ENCODE peak calls at places on chromosomes 12 and 14, in seven cellular contexts. N is left ventricle myocardium inferior; V is upper lobe of right lung; E is mesenchymal stem cell; F is CD8-positive, alpha-beta memory T cell; W is adrenal gland; R is effector memory CD4-positive, alpha-beta T cell. M is an unnamed sample. For H3K27me3, H3K9me3 and H3K4me1, the result is how much of the 10 kb centered on the place peaks cover.

GRCh38 chr14:93115920-93116675 is at the start of gene ITPK1:
- DNase-seq in R (peak), E (peak), F (peak), W (peak), V (peak), N (peak), M (peak)

GRCh38 chr12:112350593-112351592 is 31.3 kb downstream of the HECTD4 start:
- DNase-seq in F (no peak), W (no peak), V (no peak), R (no peak), N (no peak), E (no peak), M (no peak)

GRCh38 chr14:72682188-72682587 is 211.7 kb downstream of the DPF3 start:
- DNase-seq in R (no peak), F (no peak), W (no peak), V (no peak), N (no peak), E (peak), M (no peak)

GRCh38 chr14:93683241-93683640 is 105.0 kb downstream of the PRIMA1 start:
- DNase-seq in V (no peak), R (no peak), W (no peak), N (no peak), F (no peak), E (no peak), M (no peak)

GRCh38 chr14:103391048-103391447 is 5.8 kb downstream of the MARK3 start:
- DNase-seq in F (peak), E (peak), V (no peak), R (no peak), N (no peak), W (no peak), M (no peak)

GRCh38 chr12:94205738-94206310 is 57.4 kb downstream of the PLXNC1 start:
- DNase-seq in V (no peak), E (no peak), R (no peak), N (no peak), W (no peak), F (no peak), M (no peak)

GRCh38 chr12:28374556-28374955 is 184.3 kb downstream of the CCDC91 start:
- DNase-seq in V (no peak), R (no peak), E (no peak), N (no peak), W (no peak), F (no peak), M (no peak)

GRCh38 chr14:33742166-33742565 is 208.7 kb downstream of the EGLN3 start:
- DNase-seq in E (no peak), N (no peak), V (no peak), F (no peak), R (no peak), W (no peak), M (no peak)

GRCh38 chr12:120758798-120759590 is 33.4 kb downstream of the ACADS start:
- DNase-seq in E (no peak), R (no peak), N (no peak), V (no peak), F (no peak), W (no peak), M (no peak)

GRCh38 chr12:4997939-4998338 is 45.7 kb upstream of the KCNA5 start:
- DNase-seq in W (peak), F (no peak), V (no peak), N (no peak), E (peak), R (no peak), M (no peak)

GRCh38 chr14:75654127-75654732 is 6.4 kb downstream of the ERG28 start:
- DNase-seq in V (peak), E (peak), R (peak), F (peak), W (peak), N (peak), M (peak)

GRCh38 chr14:104405566-104406226 is 173.9 kb upstream of the C14orf180 start:
- DNase-seq in W (no peak), R (no peak), V (no peak), N (no peak), E (no peak), F (no peak), M (peak)

GRCh38 chr12:94277426-94278000 is 129.1 kb downstream of the PLXNC1 start:
- DNase-seq in N (no peak), F (no peak), R (no peak), E (peak), V (no peak), W (no peak), M (no peak)

GRCh38 chr12:32301216-32301615 is 98.1 kb upstream of the FGD4 start:
- DNase-seq in F (no peak), W (no peak), N (no peak), V (no peak), R (no peak), E (peak), M (no peak)

GRCh38 chr12:70826156-70826555 is 94.4 kb downstream of the PTPRR start:
- DNase-seq in W (no peak), R (no peak), F (no peak), V (no peak), E (no peak), N (no peak), M (no peak)

GRCh38 chr14:102840801-102841528 is 63.7 kb downstream of the TRAF3 start:
- DNase-seq in R (no peak), W (no peak), N (no peak), F (no peak), V (no peak), E (no peak), M (no peak)

GRCh38 chr12:104710940-104711725 is 247.0 kb downstream of the SLC41A2 start:
- DNase-seq in V (no peak), E (no peak), N (no peak), R (no peak), F (no peak), W (no peak), M (no peak)

GRCh38 chr12:108457006-108457733 is 57.9 kb upstream of the FICD start:
- DNase-seq in W (peak), V (no peak), E (peak), R (no peak), F (no peak), N (no peak), M (no peak)

GRCh38 chr14:101854366-101854765 is 92.9 kb downstream of the PPP2R5C start:
- DNase-seq in E (peak), V (no peak), R (no peak), N (no peak), F (no peak), W (no peak), M (no peak)

GRCh38 chr12:25924535-25925001 is 33.9 kb upstream of the RASSF8 start:
- DNase-seq in R (no peak), N (no peak), W (no peak), E (no peak), F (no peak), V (no peak), M (no peak)

DNA sequence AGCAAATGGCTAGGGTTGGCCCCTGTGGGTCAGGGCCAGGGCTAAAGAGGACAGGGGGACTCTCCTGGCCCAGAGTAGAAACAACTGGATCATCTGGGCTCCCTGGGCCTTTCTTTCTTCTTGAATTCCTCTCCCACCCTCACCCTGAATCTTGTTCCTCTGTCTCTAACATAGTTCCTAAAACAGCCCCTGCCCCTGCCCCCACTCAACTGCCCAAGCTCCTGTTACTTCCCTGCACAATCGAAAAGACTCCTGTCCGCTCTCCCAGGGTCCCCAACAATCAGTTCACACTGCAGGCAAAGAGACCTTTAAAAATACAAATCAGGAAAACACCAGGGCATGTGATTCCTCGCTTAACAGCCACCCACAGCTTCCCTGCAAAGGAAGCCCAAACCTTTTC is 18.0 kb upstream of the ANKRD33 start:
- DNase-seq in W (no peak), F (no peak), V (peak), R (no peak), E (no peak), N (no peak), M (no peak)
- H3K27me3 ChIP-seq in W (under half), F (under half), V (under half), R (under half), E (half or more), N (half or more), M (under half)

GRCh38 chr12:106583578-106584103 is 837 bp downstream of the RFX4 start:
- DNase-seq in R (no peak), E (peak), F (no peak), W (no peak), V (no peak), N (no peak), M (no peak)
- H3K9me3 ChIP-seq in R (under half), E (under half), F (under half), W (under half), V (under half), N (under half), M (under half)

DNA sequence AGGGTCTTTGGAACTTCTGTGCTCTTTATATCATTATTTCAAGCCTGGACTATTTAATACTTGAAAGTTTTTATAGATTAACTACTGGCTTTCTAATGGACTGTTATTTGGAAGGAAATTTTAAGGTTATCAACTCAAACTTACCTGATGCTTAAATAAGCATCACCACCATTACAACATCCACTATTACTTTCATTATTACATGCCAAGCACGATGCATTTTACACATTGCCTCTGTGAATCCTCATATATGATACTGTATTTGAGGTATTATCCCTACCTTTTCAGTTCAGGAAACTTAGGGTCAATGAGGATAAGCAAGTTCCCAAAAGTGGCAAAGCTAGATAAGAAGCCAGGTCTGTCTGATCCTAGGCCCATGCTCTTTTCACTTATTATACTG is 12.4 kb downstream of the ZBTB1 start:
- DNase-seq in W (no peak), R (no peak), N (no peak), E (no peak), F (no peak), V (no peak), M (no peak)
- H3K4me1 ChIP-seq in W (under half), R (under half), N (half or more), E (under half), F (under half), V (under half), M (under half)

DNA sequence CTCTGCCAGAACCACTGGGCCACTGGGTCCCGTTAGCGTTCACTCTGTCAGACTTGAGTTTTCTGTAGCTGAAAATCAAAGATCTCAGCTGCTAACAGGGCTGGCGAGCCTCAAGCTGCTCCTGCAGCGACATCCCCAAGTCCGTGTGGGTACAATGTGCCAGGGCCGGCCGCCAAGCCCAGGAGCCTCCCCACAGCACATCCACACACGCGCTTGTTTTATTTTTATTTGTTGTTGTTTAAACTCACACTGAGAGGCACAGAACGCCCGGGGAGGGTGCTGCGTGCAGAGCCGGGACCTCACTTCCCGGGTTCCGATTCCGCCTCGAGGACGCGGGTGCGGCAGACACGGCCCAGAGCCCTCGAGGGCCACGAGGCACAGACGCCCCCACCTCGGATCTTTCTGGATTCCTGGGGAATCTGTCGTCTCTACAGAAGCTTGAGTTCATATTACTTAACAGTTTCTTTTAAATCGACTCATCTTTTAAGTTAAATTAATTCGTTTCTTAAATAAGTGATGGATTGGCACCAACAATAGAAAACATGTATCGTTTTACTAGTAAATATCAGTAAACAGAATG is 9.3 kb downstream of the GALNT9 start:
- DNase-seq in E (no peak), R (no peak), W (no peak), F (no peak), V (no peak), N (no peak), M (no peak)
- H3K27me3 ChIP-seq in E (half or more), R (under half), W (under half), F (under half), V (under half), N (half or more), M (under half)

GRCh38 chr14:105937253-105938054 is 411.1 kb downstream of the TMEM121 start:
- DNase-seq in W (no peak), F (no peak), N (no peak), R (no peak), E (no peak), V (no peak), M (peak)
- H3K9me3 ChIP-seq in W (under half), F (under half), N (half or more), R (under half), E (under half), V (under half), M (under half)

GRCh38 chr12:87671757-87672156 is 357.4 kb downstream of the C12orf50 start:
- DNase-seq in W (no peak), E (no peak), V (no peak), F (no peak), N (no peak), R (no peak), M (no peak)

GRCh38 chr12:87667378-87667777 is 361.8 kb downstream of the C12orf50 start:
- DNase-seq in V (no peak), E (peak), W (no peak), F (no peak), N (no peak), R (no peak), M (no peak)

DNA sequence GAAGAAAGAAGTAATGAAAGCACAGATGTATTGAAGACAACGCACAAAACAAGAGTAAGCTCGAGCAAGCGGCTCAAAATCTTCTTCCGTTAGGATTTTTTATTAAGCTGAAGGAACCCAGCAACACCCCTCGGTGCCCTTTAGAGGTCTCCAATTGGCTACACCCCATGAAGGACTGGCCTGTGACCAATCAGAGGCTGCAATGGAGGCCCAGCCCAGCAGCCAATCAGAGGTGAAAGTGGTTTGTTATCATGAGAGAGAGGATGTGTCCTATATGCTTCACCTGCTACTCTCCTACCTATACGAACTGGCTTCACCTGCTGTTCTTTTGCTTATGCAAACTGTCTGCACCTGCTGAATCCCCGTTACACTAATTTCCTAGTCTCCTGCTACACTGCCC is 358.8 kb downstream of the C12orf50 start:
- DNase-seq in V (no peak), W (no peak), E (no peak), R (no peak), N (no peak), F (no peak), M (no peak)
- H3K4me1 ChIP-seq in V (under half), W (under half), E (under half), R (under half), N (under half), F (under half), M (under half)